ENCODE peak calls at places on chromosomes 16 and 17, in seven cellular contexts. One of them, this sample, is unnamed. For H3K36me3, the result is how much of the 10 kb centered on the place peaks cover.

GRCh38 chr16:67551972-67552371 is 10.4 kb upstream of the CTCF start:
- DNase-seq in endothelial cell of umbilical vein: no peak
- DNase-seq in SK-N-SH: no peak
- DNase-seq in NT2/D1: no peak
- DNase-seq in neuronal stem cell: no peak
- DNase-seq in kidney: peak
- DNase-seq in PC-3: no peak
- DNase-seq in this sample: no peak

GRCh38 chr16:17171250-17172143 is 299.3 kb downstream of the XYLT1 start:
- DNase-seq in PC-3: no peak
- DNase-seq in endothelial cell of umbilical vein: no peak
- DNase-seq in SK-N-SH: no peak
- DNase-seq in kidney: no peak
- DNase-seq in NT2/D1: no peak
- DNase-seq in neuronal stem cell: no peak
- DNase-seq in this sample: no peak

GRCh38 chr17:3697157-3697515 is 1.2 kb upstream of the P2RX5 start:
- DNase-seq in neuronal stem cell: no peak
- DNase-seq in PC-3: no peak
- DNase-seq in kidney: no peak
- DNase-seq in NT2/D1: no peak
- DNase-seq in endothelial cell of umbilical vein: no peak
- DNase-seq in SK-N-SH: no peak
- DNase-seq in this sample: no peak

GRCh38 chr17:49915260-49915659 is 53.7 kb upstream of the DLX4 start:
- DNase-seq in SK-N-SH: no peak
- DNase-seq in kidney: no peak
- DNase-seq in NT2/D1: no peak
- DNase-seq in PC-3: no peak
- DNase-seq in endothelial cell of umbilical vein: no peak
- DNase-seq in neuronal stem cell: no peak
- DNase-seq in this sample: no peak

GRCh38 chr17:39631403-39631802 is 4.7 kb downstream of the PPP1R1B start:
- DNase-seq in neuronal stem cell: no peak
- DNase-seq in SK-N-SH: no peak
- DNase-seq in kidney: no peak
- DNase-seq in NT2/D1: no peak
- DNase-seq in PC-3: peak
- DNase-seq in endothelial cell of umbilical vein: no peak
- DNase-seq in this sample: no peak

GRCh38 chr16:4509420-4509819 is 29.2 kb downstream of the CDIP1 start:
- DNase-seq in kidney: no peak
- DNase-seq in PC-3: no peak
- DNase-seq in NT2/D1: no peak
- DNase-seq in endothelial cell of umbilical vein: no peak
- DNase-seq in neuronal stem cell: no peak
- DNase-seq in SK-N-SH: no peak
- DNase-seq in this sample: no peak

GRCh38 chr17:38420518-38420917 is 7.7 kb upstream of the ARHGAP23 start:
- DNase-seq in kidney: no peak
- DNase-seq in SK-N-SH: peak
- DNase-seq in endothelial cell of umbilical vein: no peak
- DNase-seq in neuronal stem cell: no peak
- DNase-seq in NT2/D1: no peak
- DNase-seq in PC-3: no peak
- DNase-seq in this sample: no peak

GRCh38 chr16:12539185-12539929 is 264.3 kb downstream of the CPPED1 start:
- DNase-seq in kidney: no peak
- DNase-seq in neuronal stem cell: no peak
- DNase-seq in PC-3: peak
- DNase-seq in NT2/D1: no peak
- DNase-seq in SK-N-SH: no peak
- DNase-seq in endothelial cell of umbilical vein: no peak
- DNase-seq in this sample: peak

GRCh38 chr17:47924785-47925676 is 16.3 kb upstream of the PNPO start:
- DNase-seq in NT2/D1: no peak
- DNase-seq in PC-3: no peak
- DNase-seq in SK-N-SH: no peak
- DNase-seq in kidney: no peak
- DNase-seq in endothelial cell of umbilical vein: no peak
- DNase-seq in neuronal stem cell: no peak
- DNase-seq in this sample: no peak

GRCh38 chr16:49563666-49564065 is 190.1 kb downstream of the C16orf78 start:
- DNase-seq in neuronal stem cell: no peak
- DNase-seq in PC-3: no peak
- DNase-seq in endothelial cell of umbilical vein: no peak
- DNase-seq in NT2/D1: no peak
- DNase-seq in SK-N-SH: no peak
- DNase-seq in kidney: no peak
- DNase-seq in this sample: peak

GRCh38 chr16:70713781-70714180 is 27.9 kb upstream of the MTSS2 start:
- DNase-seq in neuronal stem cell: no peak
- DNase-seq in SK-N-SH: peak
- DNase-seq in endothelial cell of umbilical vein: no peak
- DNase-seq in PC-3: no peak
- DNase-seq in kidney: no peak
- DNase-seq in NT2/D1: no peak
- DNase-seq in this sample: no peak

GRCh38 chr16:70713342-70713741 is 27.5 kb upstream of the MTSS2 start:
- DNase-seq in PC-3: no peak
- DNase-seq in NT2/D1: no peak
- DNase-seq in neuronal stem cell: no peak
- DNase-seq in endothelial cell of umbilical vein: no peak
- DNase-seq in kidney: no peak
- DNase-seq in SK-N-SH: no peak
- DNase-seq in this sample: peak

GRCh38 chr16:70712942-70713341 is 27.1 kb upstream of the MTSS2 start:
- DNase-seq in kidney: no peak
- DNase-seq in SK-N-SH: no peak
- DNase-seq in NT2/D1: no peak
- DNase-seq in neuronal stem cell: no peak
- DNase-seq in PC-3: no peak
- DNase-seq in endothelial cell of umbilical vein: no peak
- DNase-seq in this sample: no peak

GRCh38 chr16:70711211-70711978 is 25.5 kb upstream of the MTSS2 start:
- DNase-seq in endothelial cell of umbilical vein: no peak
- DNase-seq in neuronal stem cell: no peak
- DNase-seq in NT2/D1: no peak
- DNase-seq in PC-3: no peak
- DNase-seq in kidney: no peak
- DNase-seq in SK-N-SH: no peak
- DNase-seq in this sample: no peak

DNA sequence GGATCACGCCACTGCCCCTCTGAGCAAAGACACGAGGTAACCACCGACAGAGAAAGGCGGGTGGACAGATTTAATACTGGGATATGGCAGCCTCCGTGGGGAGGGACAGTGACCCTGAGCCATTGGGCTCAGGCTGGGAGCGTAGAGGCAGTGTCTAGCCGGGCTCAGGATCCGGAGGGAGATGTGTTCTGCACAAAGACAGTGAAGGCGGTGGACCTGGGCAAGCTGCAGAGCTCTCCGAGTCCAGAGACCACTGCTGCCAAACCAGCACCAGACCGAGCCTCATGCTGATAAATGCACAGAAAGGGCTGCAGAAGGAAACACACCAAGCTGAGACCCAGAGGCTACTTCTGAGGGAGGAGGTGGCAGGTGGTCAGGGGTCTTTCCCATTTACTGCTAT is 26.5 kb upstream of the MTSS2 start:
- DNase-seq in SK-N-SH: no peak
- DNase-seq in PC-3: no peak
- DNase-seq in endothelial cell of umbilical vein: no peak
- DNase-seq in kidney: no peak
- DNase-seq in NT2/D1: no peak
- DNase-seq in neuronal stem cell: no peak
- DNase-seq in this sample: no peak
- H3K9ac ChIP-seq in SK-N-SH: no peak
- H3K9ac ChIP-seq in PC-3: no peak
- H3K9ac ChIP-seq in endothelial cell of umbilical vein: no peak
- H3K9ac ChIP-seq in kidney: no peak
- H3K9ac ChIP-seq in NT2/D1: peak
- H3K9ac ChIP-seq in neuronal stem cell: no peak
- H3K9ac ChIP-seq in this sample: no peak

GRCh38 chr16:70473446-70474319 is 19.3 kb downstream of the FCSK start:
- DNase-seq in SK-N-SH: peak
- DNase-seq in endothelial cell of umbilical vein: no peak
- DNase-seq in PC-3: no peak
- DNase-seq in kidney: no peak
- DNase-seq in NT2/D1: no peak
- DNase-seq in neuronal stem cell: no peak
- DNase-seq in this sample: no peak

GRCh38 chr16:70468776-70469525 is 14.6 kb downstream of the FCSK start:
- DNase-seq in SK-N-SH: no peak
- DNase-seq in PC-3: no peak
- DNase-seq in NT2/D1: no peak
- DNase-seq in kidney: no peak
- DNase-seq in neuronal stem cell: no peak
- DNase-seq in endothelial cell of umbilical vein: no peak
- DNase-seq in this sample: no peak

GRCh38 chr16:70472786-70473433 is 18.5 kb downstream of the FCSK start:
- DNase-seq in PC-3: no peak
- DNase-seq in SK-N-SH: no peak
- DNase-seq in endothelial cell of umbilical vein: no peak
- DNase-seq in kidney: no peak
- DNase-seq in neuronal stem cell: no peak
- DNase-seq in NT2/D1: no peak
- DNase-seq in this sample: no peak

GRCh38 chr16:70470141-70470926 is 15.9 kb downstream of the FCSK start:
- DNase-seq in endothelial cell of umbilical vein: no peak
- DNase-seq in kidney: no peak
- DNase-seq in NT2/D1: no peak
- DNase-seq in SK-N-SH: no peak
- DNase-seq in PC-3: no peak
- DNase-seq in neuronal stem cell: no peak
- DNase-seq in this sample: no peak

GRCh38 chr16:70470927-70471341 is 16.5 kb downstream of the FCSK start:
- DNase-seq in NT2/D1: no peak
- DNase-seq in endothelial cell of umbilical vein: peak
- DNase-seq in SK-N-SH: peak
- DNase-seq in PC-3: peak
- DNase-seq in kidney: no peak
- DNase-seq in neuronal stem cell: peak
- DNase-seq in this sample: peak
- H3K36me3 ChIP-seq in NT2/D1: under half
- H3K36me3 ChIP-seq in endothelial cell of umbilical vein: under half
- H3K36me3 ChIP-seq in SK-N-SH: under half
- H3K36me3 ChIP-seq in PC-3: under half
- H3K36me3 ChIP-seq in kidney: under half
- H3K36me3 ChIP-seq in neuronal stem cell: under half
- H3K36me3 ChIP-seq in this sample: under half

GRCh38 chr17:81712468-81713003 is 452 bp downstream of the SLC25A10 start:
- DNase-seq in neuronal stem cell: no peak
- DNase-seq in kidney: no peak
- DNase-seq in PC-3: peak
- DNase-seq in endothelial cell of umbilical vein: no peak
- DNase-seq in SK-N-SH: peak
- DNase-seq in NT2/D1: no peak
- DNase-seq in this sample: peak

GRCh38 chr17:81708739-81709185 is 3.3 kb upstream of the SLC25A10 start:
- DNase-seq in NT2/D1: no peak
- DNase-seq in SK-N-SH: no peak
- DNase-seq in endothelial cell of umbilical vein: no peak
- DNase-seq in PC-3: no peak
- DNase-seq in kidney: peak
- DNase-seq in neuronal stem cell: no peak
- DNase-seq in this sample: no peak

GRCh38 chr17:81711814-81712467 is at the start of gene SLC25A10:
- DNase-seq in kidney: peak
- DNase-seq in neuronal stem cell: peak
- DNase-seq in NT2/D1: peak
- DNase-seq in PC-3: peak
- DNase-seq in endothelial cell of umbilical vein: peak
- DNase-seq in SK-N-SH: peak
- DNase-seq in this sample: peak

GRCh38 chr17:81713004-81713555 is 996 bp downstream of the SLC25A10 start:
- DNase-seq in neuronal stem cell: no peak
- DNase-seq in NT2/D1: no peak
- DNase-seq in endothelial cell of umbilical vein: no peak
- DNase-seq in SK-N-SH: peak
- DNase-seq in PC-3: peak
- DNase-seq in kidney: peak
- DNase-seq in this sample: peak

DNA sequence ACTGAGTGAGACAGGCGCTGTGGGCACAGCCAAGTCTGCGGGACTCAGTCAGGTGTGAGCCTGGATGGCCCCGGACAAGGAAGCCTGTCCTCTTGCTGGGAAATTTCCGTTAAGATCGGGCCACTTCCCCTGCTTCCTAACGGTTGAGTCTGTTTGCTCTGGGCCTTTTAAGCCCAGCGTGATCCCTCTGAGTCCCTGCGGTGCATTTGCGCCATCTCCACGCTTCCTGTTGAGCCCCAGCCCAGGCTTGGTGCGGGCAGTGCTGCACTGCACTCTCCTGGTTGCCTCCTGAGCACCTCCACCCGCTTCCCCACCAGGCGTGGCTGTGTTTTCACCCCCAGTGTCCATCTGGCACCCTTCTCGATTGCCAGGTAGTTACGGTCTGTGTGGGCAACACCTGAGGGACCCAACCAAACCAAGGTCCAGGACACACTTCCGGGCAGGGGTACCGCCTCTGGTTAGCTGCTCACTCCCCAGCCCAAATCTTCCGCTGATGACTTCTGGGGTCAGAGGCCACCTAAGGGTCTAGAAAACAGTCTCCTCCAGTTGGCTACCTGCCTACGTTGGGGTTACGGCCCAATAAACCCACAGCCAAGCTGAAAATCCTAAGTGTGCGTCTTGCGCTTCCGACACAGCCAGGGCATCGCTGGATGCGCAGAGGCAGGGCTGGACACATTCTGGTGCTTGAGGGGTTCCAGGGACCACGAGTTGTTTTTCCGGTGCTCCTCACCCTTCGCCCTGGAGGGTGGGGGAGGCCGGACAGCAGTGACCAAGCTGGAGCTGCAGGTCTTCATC is 1.4 kb upstream of the SLC25A10 start:
- DNase-seq in neuronal stem cell: no peak
- DNase-seq in kidney: peak
- DNase-seq in endothelial cell of umbilical vein: no peak
- DNase-seq in PC-3: peak
- DNase-seq in SK-N-SH: no peak
- DNase-seq in NT2/D1: no peak
- DNase-seq in this sample: peak
- H3K4me3 ChIP-seq in neuronal stem cell: peak
- H3K4me3 ChIP-seq in kidney: peak
- H3K4me3 ChIP-seq in endothelial cell of umbilical vein: no peak
- H3K4me3 ChIP-seq in PC-3: peak
- H3K4me3 ChIP-seq in SK-N-SH: peak
- H3K4me3 ChIP-seq in NT2/D1: peak
- H3K4me3 ChIP-seq in this sample: peak

DNA sequence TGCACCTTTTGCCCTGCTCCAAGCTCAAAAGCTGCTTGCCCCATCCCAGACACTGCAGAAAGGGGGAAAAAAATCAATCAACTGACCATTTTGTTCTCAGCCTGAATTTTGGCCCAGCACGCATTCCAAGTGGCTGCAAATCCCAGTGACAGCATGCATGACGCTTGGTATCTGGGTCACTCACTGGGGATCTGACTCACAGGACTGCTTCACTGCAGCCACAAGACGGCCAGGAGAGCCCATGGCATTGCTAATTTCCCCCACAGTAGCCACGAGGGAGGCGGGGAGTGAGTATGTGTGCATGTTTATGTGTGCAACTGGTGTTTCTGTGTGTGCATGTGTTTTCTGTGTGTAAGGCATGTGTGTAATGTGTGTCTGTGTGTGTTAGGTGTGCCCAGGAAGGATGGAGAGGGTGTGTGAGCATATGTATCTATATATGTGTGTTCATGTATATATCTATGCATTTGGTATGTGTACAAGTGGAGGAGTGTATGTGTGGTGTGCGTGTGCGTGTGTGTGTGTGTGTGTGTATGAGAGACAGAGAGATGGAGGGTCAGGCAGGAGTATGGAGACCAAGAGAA is 33.8 kb downstream of the SDK2 start:
- DNase-seq in SK-N-SH: no peak
- DNase-seq in neuronal stem cell: no peak
- DNase-seq in PC-3: no peak
- DNase-seq in endothelial cell of umbilical vein: no peak
- DNase-seq in NT2/D1: no peak
- DNase-seq in kidney: no peak
- DNase-seq in this sample: no peak
- H3K9ac ChIP-seq in SK-N-SH: no peak
- H3K9ac ChIP-seq in neuronal stem cell: peak
- H3K9ac ChIP-seq in PC-3: no peak
- H3K9ac ChIP-seq in endothelial cell of umbilical vein: no peak
- H3K9ac ChIP-seq in NT2/D1: no peak
- H3K9ac ChIP-seq in kidney: no peak
- H3K9ac ChIP-seq in this sample: no peak